ENCODE peak calls at places on chromosomes 7 and 10, in five cellular contexts. I is dorsolateral prefrontal cortex; C is T-helper 17 cell; T is stimulated activated CD8-positive, alpha-beta memory T cell treated with anti-CD3 and anti-CD28 coated beads, Interleukin-7, amount 100 ng/mL, for 4 hours; F is trophoblast cell. U is an unnamed sample.

GRCh38 chr7:98619450-98620321 is 2.6 kb downstream of the NPTX2 start:
- DNase-seq in I (no peak), C (no peak), T (no peak), F (no peak), U (no peak)

GRCh38 chr10:117511601-117512390 is 30.8 kb upstream of the EMX2 start:
- DNase-seq in I (no peak), C (no peak), T (no peak), F (no peak), U (no peak)

GRCh38 chr7:147029935-147030334 is 913.3 kb downstream of the CNTNAP2 start:
- DNase-seq in I (no peak), C (no peak), T (no peak), F (no peak), U (no peak)

GRCh38 chr10:97850446-97850845 is 803 bp downstream of the GOLGA7B start:
- DNase-seq in I (peak), C (no peak), T (no peak), F (no peak), U (no peak)

GRCh38 chr7:115289966-115290365 is 368.1 kb downstream of the MDFIC start:
- DNase-seq in I (no peak), C (no peak), T (no peak), F (no peak), U (no peak)

GRCh38 chr10:69318997-69319727 is 40.9 kb downstream of the HK1 start:
- DNase-seq in I (peak), C (peak), T (peak), F (peak), U (peak)

GRCh38 chr7:1087952-1088920 is at the start of gene GPER1:
- DNase-seq in I (no peak), C (no peak), T (no peak), F (no peak), U (peak)

GRCh38 chr7:119254741-119255140 is 1018.2 kb upstream of the KCND2 start:
- DNase-seq in I (no peak), C (no peak), T (no peak), F (no peak), U (no peak)

GRCh38 chr7:44216521-44217030 is 15.8 kb downstream of the YKT6 start:
- DNase-seq in I (peak), C (no peak), T (no peak), F (no peak), U (no peak)

GRCh38 chr7:23022258-23022745 is 8.4 kb upstream of the HYCC1 start:
- DNase-seq in I (no peak), C (no peak), T (no peak), F (peak), U (no peak)

GRCh38 chr7:119270045-119270464 is 1002.9 kb upstream of the KCND2 start:
- DNase-seq in I (no peak), C (no peak), T (no peak), F (peak), U (no peak)

GRCh38 chr10:11616021-11616420 is 4.6 kb upstream of the USP6NL start:
- DNase-seq in I (no peak), C (no peak), T (no peak), F (no peak), U (no peak)

GRCh38 chr10:71216751-71217265 is 4.4 kb downstream of the UNC5B start:
- DNase-seq in I (no peak), C (no peak), T (no peak), F (no peak), U (no peak)

GRCh38 chr10:32893431-32893830 is 64.6 kb downstream of the ITGB1 start:
- DNase-seq in I (no peak), C (no peak), T (no peak), F (no peak), U (no peak)

GRCh38 chr7:651032-651728 is 75.3 kb upstream of the DNAAF5 start:
- DNase-seq in I (no peak), C (no peak), T (peak), F (no peak), U (no peak)

U was measured in frontal cortex.